ENCODE peak calls at places on chromosome 11, in six cellular contexts. One of them, this sample, is unnamed. For H3K4me1, the result is how much of the 10 kb centered on the place peaks cover.

GRCh38 chr11:36389006-36389405 is 92.9 kb downstream of the PRR5L start:
- DNase-seq in CD8-positive, alpha-beta T cell: no peak
- DNase-seq in pancreas: no peak
- DNase-seq in H1: no peak
- DNase-seq in astrocyte: no peak
- DNase-seq in fibroblast of lung: no peak
- DNase-seq in this sample: no peak

GRCh38 chr11:71120346-71120963 is 131.9 kb downstream of the SHANK2 start:
- DNase-seq in CD8-positive, alpha-beta T cell: no peak
- DNase-seq in pancreas: peak
- DNase-seq in H1: peak
- DNase-seq in astrocyte: no peak
- DNase-seq in fibroblast of lung: peak
- DNase-seq in this sample: peak

GRCh38 chr11:126645206-126645605 is 289.7 kb downstream of the ST3GAL4 start:
- DNase-seq in CD8-positive, alpha-beta T cell: no peak
- DNase-seq in pancreas: no peak
- DNase-seq in H1: no peak
- DNase-seq in astrocyte: peak
- DNase-seq in fibroblast of lung: no peak
- DNase-seq in this sample: no peak

GRCh38 chr11:111598546-111598945 is 3.7 kb upstream of the SIK2 start:
- DNase-seq in CD8-positive, alpha-beta T cell: no peak
- DNase-seq in pancreas: no peak
- DNase-seq in H1: no peak
- DNase-seq in astrocyte: peak
- DNase-seq in fibroblast of lung: peak
- DNase-seq in this sample: peak

GRCh38 chr11:68505596-68505995 is 45.0 kb downstream of the PPP6R3 start:
- DNase-seq in CD8-positive, alpha-beta T cell: no peak
- DNase-seq in pancreas: no peak
- DNase-seq in H1: no peak
- DNase-seq in astrocyte: peak
- DNase-seq in fibroblast of lung: no peak
- DNase-seq in this sample: no peak

GRCh38 chr11:46738887-46739286 is 19.9 kb downstream of the F2 start:
- DNase-seq in CD8-positive, alpha-beta T cell: no peak
- DNase-seq in pancreas: no peak
- DNase-seq in H1: no peak
- DNase-seq in astrocyte: no peak
- DNase-seq in fibroblast of lung: no peak
- DNase-seq in this sample: no peak

GRCh38 chr11:9688716-9689511 is 25.0 kb downstream of the SWAP70 start:
- DNase-seq in CD8-positive, alpha-beta T cell: no peak
- DNase-seq in pancreas: no peak
- DNase-seq in H1: no peak
- DNase-seq in astrocyte: peak
- DNase-seq in fibroblast of lung: peak
- DNase-seq in this sample: peak

GRCh38 chr11:44516688-44517301 is 48.7 kb upstream of the CD82 start:
- DNase-seq in CD8-positive, alpha-beta T cell: no peak
- DNase-seq in pancreas: no peak
- DNase-seq in H1: no peak
- DNase-seq in astrocyte: no peak
- DNase-seq in fibroblast of lung: no peak
- DNase-seq in this sample: no peak

GRCh38 chr11:128516886-128517285 is 70.5 kb downstream of the ETS1 start:
- DNase-seq in CD8-positive, alpha-beta T cell: no peak
- DNase-seq in pancreas: no peak
- DNase-seq in H1: no peak
- DNase-seq in astrocyte: no peak
- DNase-seq in fibroblast of lung: no peak
- DNase-seq in this sample: no peak

GRCh38 chr11:68997124-68997994 is 15.7 kb downstream of the MRGPRF start:
- DNase-seq in CD8-positive, alpha-beta T cell: no peak
- DNase-seq in pancreas: peak
- DNase-seq in H1: no peak
- DNase-seq in astrocyte: no peak
- DNase-seq in fibroblast of lung: no peak
- DNase-seq in this sample: no peak

GRCh38 chr11:71548716-71549151 is 514 bp downstream of the KRTAP5-9 start:
- DNase-seq in CD8-positive, alpha-beta T cell: no peak
- DNase-seq in pancreas: no peak
- DNase-seq in H1: no peak
- DNase-seq in astrocyte: no peak
- DNase-seq in fibroblast of lung: no peak
- DNase-seq in this sample: no peak

GRCh38 chr11:19199037-19199436 is 2.7 kb downstream of the CSRP3 start:
- DNase-seq in CD8-positive, alpha-beta T cell: no peak
- DNase-seq in pancreas: no peak
- DNase-seq in H1: no peak
- DNase-seq in astrocyte: no peak
- DNase-seq in fibroblast of lung: no peak
- DNase-seq in this sample: no peak

GRCh38 chr11:504053-504993 is 2.7 kb downstream of the RNH1 start:
- DNase-seq in CD8-positive, alpha-beta T cell: no peak
- DNase-seq in pancreas: no peak
- DNase-seq in H1: no peak
- DNase-seq in astrocyte: peak
- DNase-seq in fibroblast of lung: peak
- DNase-seq in this sample: peak

GRCh38 chr11:121004196-121004840 is 19.6 kb upstream of the TBCEL start:
- DNase-seq in CD8-positive, alpha-beta T cell: no peak
- DNase-seq in pancreas: no peak
- DNase-seq in H1: no peak
- DNase-seq in astrocyte: no peak
- DNase-seq in fibroblast of lung: no peak
- DNase-seq in this sample: no peak

GRCh38 chr11:62553839-62554361 is 7.3 kb upstream of the AHNAK start:
- DNase-seq in CD8-positive, alpha-beta T cell: no peak
- DNase-seq in pancreas: no peak
- DNase-seq in H1: no peak
- DNase-seq in astrocyte: peak
- DNase-seq in fibroblast of lung: peak
- DNase-seq in this sample: no peak

GRCh38 chr11:67312187-67313021 is 9.1 kb downstream of the SSH3 start:
- DNase-seq in CD8-positive, alpha-beta T cell: peak
- DNase-seq in pancreas: no peak
- DNase-seq in H1: no peak
- DNase-seq in astrocyte: no peak
- DNase-seq in fibroblast of lung: no peak
- DNase-seq in this sample: no peak

GRCh38 chr11:28133146-28133545 is 25.0 kb downstream of the METTL15 start:
- DNase-seq in CD8-positive, alpha-beta T cell: no peak
- DNase-seq in pancreas: no peak
- DNase-seq in H1: no peak
- DNase-seq in astrocyte: peak
- DNase-seq in fibroblast of lung: peak
- DNase-seq in this sample: no peak

GRCh38 chr11:83166193-83166866 is 9.4 kb downstream of the PCF11 start:
- DNase-seq in CD8-positive, alpha-beta T cell: no peak
- DNase-seq in pancreas: no peak
- DNase-seq in H1: no peak
- DNase-seq in astrocyte: no peak
- DNase-seq in fibroblast of lung: no peak
- DNase-seq in this sample: no peak

GRCh38 chr11:19639603-19640002 is 73.0 kb upstream of the NAV2 start:
- DNase-seq in CD8-positive, alpha-beta T cell: no peak
- DNase-seq in pancreas: no peak
- DNase-seq in H1: no peak
- DNase-seq in astrocyte: no peak
- DNase-seq in fibroblast of lung: no peak
- DNase-seq in this sample: no peak

GRCh38 chr11:132312161-132312560 is 941.7 kb downstream of the NTM start:
- DNase-seq in CD8-positive, alpha-beta T cell: no peak
- DNase-seq in pancreas: no peak
- DNase-seq in H1: no peak
- DNase-seq in astrocyte: peak
- DNase-seq in fibroblast of lung: peak
- DNase-seq in this sample: peak

GRCh38 chr11:45109400-45109799 is 37.0 kb upstream of the PRDM11 start:
- DNase-seq in CD8-positive, alpha-beta T cell: no peak
- DNase-seq in pancreas: no peak
- DNase-seq in H1: no peak
- DNase-seq in astrocyte: no peak
- DNase-seq in fibroblast of lung: no peak
- DNase-seq in this sample: no peak

GRCh38 chr11:123111465-123111864 is 49.5 kb upstream of the HSPA8 start:
- DNase-seq in CD8-positive, alpha-beta T cell: no peak
- DNase-seq in pancreas: no peak
- DNase-seq in H1: no peak
- DNase-seq in astrocyte: peak
- DNase-seq in fibroblast of lung: peak
- DNase-seq in this sample: peak

GRCh38 chr11:134069996-134070845 is 1.3 kb downstream of the JAM3 start:
- DNase-seq in CD8-positive, alpha-beta T cell: no peak
- DNase-seq in pancreas: no peak
- DNase-seq in H1: no peak
- DNase-seq in astrocyte: no peak
- DNase-seq in fibroblast of lung: no peak
- DNase-seq in this sample: no peak
- H3K27ac ChIP-seq in CD8-positive, alpha-beta T cell: no peak
- H3K27ac ChIP-seq in pancreas: no peak
- H3K27ac ChIP-seq in H1: no peak
- H3K27ac ChIP-seq in astrocyte: no peak
- H3K27ac ChIP-seq in fibroblast of lung: no peak
- H3K27ac ChIP-seq in this sample: peak

GRCh38 chr11:65353376-65353775 is 1.2 kb upstream of the TIGD3 start:
- DNase-seq in CD8-positive, alpha-beta T cell: no peak
- DNase-seq in pancreas: no peak
- DNase-seq in H1: no peak
- DNase-seq in astrocyte: no peak
- DNase-seq in fibroblast of lung: no peak
- DNase-seq in this sample: no peak

GRCh38 chr11:65351511-65351910 is 3.0 kb upstream of the TIGD3 start:
- DNase-seq in CD8-positive, alpha-beta T cell: no peak
- DNase-seq in pancreas: no peak
- DNase-seq in H1: no peak
- DNase-seq in astrocyte: no peak
- DNase-seq in fibroblast of lung: no peak
- DNase-seq in this sample: no peak

GRCh38 chr11:65354265-65355012 is at the start of gene TIGD3:
- DNase-seq in CD8-positive, alpha-beta T cell: peak
- DNase-seq in pancreas: peak
- DNase-seq in H1: peak
- DNase-seq in astrocyte: peak
- DNase-seq in fibroblast of lung: peak
- DNase-seq in this sample: peak

GRCh38 chr11:65353900-65354264 is 669 bp upstream of the TIGD3 start:
- DNase-seq in CD8-positive, alpha-beta T cell: no peak
- DNase-seq in pancreas: no peak
- DNase-seq in H1: no peak
- DNase-seq in astrocyte: no peak
- DNase-seq in fibroblast of lung: no peak
- DNase-seq in this sample: no peak

DNA sequence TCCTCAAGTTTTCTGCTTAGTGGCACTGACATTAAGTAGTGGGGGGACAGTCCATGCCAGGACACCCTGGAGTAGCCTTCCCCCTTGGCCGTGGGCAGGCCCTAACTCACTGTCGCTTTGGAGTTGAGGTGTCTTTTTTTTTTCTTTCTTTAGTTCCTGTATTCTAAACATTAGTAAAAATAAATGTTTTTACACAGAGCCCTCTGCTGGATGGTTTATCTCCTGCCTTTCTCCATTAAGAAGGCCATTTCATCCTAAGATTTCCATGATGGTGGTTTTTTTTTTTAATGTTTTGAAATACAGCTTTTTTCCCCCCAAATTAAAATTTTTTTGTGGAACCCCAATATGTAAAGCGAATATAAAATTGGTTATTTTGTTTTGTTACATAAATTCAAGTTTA is 1.8 kb upstream of the TIGD3 start:
- DNase-seq in CD8-positive, alpha-beta T cell: no peak
- DNase-seq in pancreas: no peak
- DNase-seq in H1: no peak
- DNase-seq in astrocyte: no peak
- DNase-seq in fibroblast of lung: peak
- DNase-seq in this sample: no peak
- TF ChIP-seq CTCF in CD8-positive, alpha-beta T cell: no peak
- TF ChIP-seq CTCF in pancreas: no peak
- TF ChIP-seq CTCF in H1: peak
- TF ChIP-seq CTCF in astrocyte: peak
- TF ChIP-seq CTCF in fibroblast of lung: peak
- TF ChIP-seq CTCF in this sample: peak

DNA sequence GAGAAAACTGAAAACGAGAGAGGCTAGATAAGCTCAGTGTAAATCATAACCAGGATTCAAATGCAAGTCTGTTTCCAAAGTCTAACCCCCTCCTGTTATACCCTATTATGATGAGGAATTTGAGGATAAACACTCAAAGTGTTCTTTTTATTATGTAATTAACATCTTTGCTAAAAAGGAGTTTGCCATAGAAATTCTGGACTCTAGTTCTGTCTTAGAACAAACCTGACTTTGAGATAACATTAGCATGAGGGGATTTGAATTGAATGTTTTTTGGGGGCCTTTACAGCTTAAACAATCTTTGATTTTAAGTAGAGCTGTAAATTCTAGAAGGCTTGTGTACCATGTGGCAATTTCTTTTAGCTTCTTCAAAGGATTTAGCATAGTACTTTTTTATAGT is 9.5 kb downstream of the C11orf54 start:
- DNase-seq in CD8-positive, alpha-beta T cell: no peak
- DNase-seq in pancreas: no peak
- DNase-seq in H1: no peak
- DNase-seq in astrocyte: no peak
- DNase-seq in fibroblast of lung: no peak
- DNase-seq in this sample: no peak
- H3K4me1 ChIP-seq in CD8-positive, alpha-beta T cell: under half
- H3K4me1 ChIP-seq in pancreas: under half
- H3K4me1 ChIP-seq in H1: under half
- H3K4me1 ChIP-seq in astrocyte: under half
- H3K4me1 ChIP-seq in fibroblast of lung: under half
- H3K4me1 ChIP-seq in this sample: under half

DNA sequence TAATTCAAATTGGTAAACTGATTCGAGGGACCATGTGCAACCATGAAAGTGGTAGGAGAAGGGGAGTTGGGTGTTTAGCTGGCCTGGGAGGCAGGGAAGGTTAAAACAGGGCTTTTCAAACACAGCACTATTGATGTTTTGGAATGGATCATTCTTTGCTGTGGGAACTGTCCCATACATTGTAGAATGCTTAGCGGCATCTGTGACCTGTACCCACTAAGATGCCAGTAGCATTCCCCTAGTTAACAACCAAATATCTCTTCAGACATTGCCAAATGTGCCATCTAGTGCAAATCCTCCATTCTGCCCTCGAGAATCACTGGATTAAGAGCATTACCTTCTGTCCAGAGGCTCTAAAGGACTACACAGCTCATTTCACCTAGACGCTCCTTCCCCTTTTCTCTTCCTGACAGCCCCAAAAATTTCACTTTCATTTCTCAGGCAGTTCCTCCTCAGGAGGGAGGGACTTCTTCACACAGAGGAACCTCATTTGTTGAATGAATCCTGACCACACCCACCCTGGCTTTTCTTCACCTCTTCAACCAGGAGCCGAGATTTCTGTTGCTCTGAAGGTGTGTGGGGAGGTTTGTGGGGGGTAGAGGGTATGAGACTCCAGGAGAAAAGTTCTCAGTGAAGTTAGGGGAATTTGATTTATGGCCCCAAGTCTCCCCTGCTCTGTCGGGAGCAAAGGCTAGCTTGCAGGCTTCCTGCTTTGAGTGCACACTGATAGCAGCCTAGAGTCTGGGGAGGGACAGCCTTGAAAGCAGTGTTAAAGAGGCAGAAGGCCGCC is at the start of gene TRIM34:
- DNase-seq in CD8-positive, alpha-beta T cell: peak
- DNase-seq in pancreas: peak
- DNase-seq in H1: peak
- DNase-seq in astrocyte: peak
- DNase-seq in fibroblast of lung: peak
- DNase-seq in this sample: peak
- H3K27ac ChIP-seq in CD8-positive, alpha-beta T cell: peak
- H3K27ac ChIP-seq in pancreas: peak
- H3K27ac ChIP-seq in H1: no peak
- H3K27ac ChIP-seq in astrocyte: peak
- H3K27ac ChIP-seq in fibroblast of lung: peak
- H3K27ac ChIP-seq in this sample: peak

This sample was measured in hepatocyte.